ENCODE peak calls at places on chromosomes 16 and 17, in five cellular contexts. F is AG10803, O is kidney epithelial cell, Q is mucosa of descending colon, D is fibroblast of mammary gland. G is an unnamed sample.

GRCh38 chr16:65342231-65342866 is 220.5 kb upstream of the CDH11 start:
- DNase-seq in O (no peak), Q (no peak), D (peak), F (no peak), G (no peak)

GRCh38 chr16:88355093-88355388 is 27.7 kb upstream of the ZNF469 start:
- DNase-seq in Q (peak), F (no peak), D (no peak), O (no peak), G (no peak)

GRCh38 chr17:7548585-7549400 is at the start of gene TNFSF12:
- DNase-seq in F (peak), D (no peak), Q (peak), O (no peak), G (no peak)

GRCh38 chr17:66799839-66800537 is 34.9 kb upstream of the CACNG5 start:
- DNase-seq in Q (no peak), F (no peak), D (no peak), O (no peak), G (no peak)

GRCh38 chr16:14335297-14335696 is 264.2 kb downstream of the MRTFB start:
- DNase-seq in D (no peak), O (no peak), F (no peak), Q (no peak), G (no peak)

GRCh38 chr16:14284930-14285541 is 213.9 kb downstream of the MRTFB start:
- DNase-seq in O (no peak), D (peak), Q (no peak), F (peak), G (no peak)

GRCh38 chr17:52105601-52106000 is 52.9 kb downstream of the CA10 start:
- DNase-seq in D (peak), O (no peak), Q (no peak), F (no peak), G (no peak)

GRCh38 chr17:1110844-1111598 is 68.8 kb downstream of the ABR start:
- DNase-seq in Q (peak), O (peak), F (peak), D (peak), G (peak)

DNA sequence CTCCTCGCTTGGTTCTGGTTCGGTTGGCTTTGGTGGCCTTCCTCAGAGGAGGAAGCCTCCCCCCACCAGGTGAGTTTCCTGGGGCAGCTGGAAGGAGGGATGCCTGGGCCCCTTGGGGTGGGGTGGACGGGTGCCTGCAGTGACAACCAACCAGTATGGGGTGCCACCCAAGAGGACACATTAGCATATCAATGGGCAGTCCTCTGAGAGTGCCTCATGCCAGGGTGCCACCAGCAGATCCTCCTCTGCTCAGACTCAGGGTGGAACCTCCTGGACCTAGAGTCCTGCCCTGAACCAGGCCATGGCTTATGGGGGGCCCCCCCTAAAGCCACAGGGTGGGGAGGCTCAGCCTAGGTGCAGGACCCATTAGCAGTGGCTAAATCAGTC is 2.7 kb downstream of the PPP1R1B start:
- DNase-seq in Q (peak), F (no peak), D (no peak), O (no peak), G (no peak)
- H3K4me3 ChIP-seq in Q (no peak), F (no peak), D (no peak), O (no peak), G (no peak)

GRCh38 chr17:29591737-29592624 is 951 bp upstream of the ANKRD13B start:
- DNase-seq in Q (peak), F (peak), D (peak), O (no peak), G (no peak)

GRCh38 chr17:29594441-29595090 is 1.6 kb downstream of the ANKRD13B start:
- DNase-seq in Q (peak), D (no peak), F (no peak), O (no peak), G (no peak)

GRCh38 chr17:29592850-29593545 is at the start of gene ANKRD13B:
- DNase-seq in Q (peak), D (no peak), O (no peak), F (no peak), G (no peak)

GRCh38 chr17:29595107-29595942 is 2.4 kb downstream of the ANKRD13B start:
- DNase-seq in F (no peak), O (no peak), Q (no peak), D (no peak), G (no peak)

DNA sequence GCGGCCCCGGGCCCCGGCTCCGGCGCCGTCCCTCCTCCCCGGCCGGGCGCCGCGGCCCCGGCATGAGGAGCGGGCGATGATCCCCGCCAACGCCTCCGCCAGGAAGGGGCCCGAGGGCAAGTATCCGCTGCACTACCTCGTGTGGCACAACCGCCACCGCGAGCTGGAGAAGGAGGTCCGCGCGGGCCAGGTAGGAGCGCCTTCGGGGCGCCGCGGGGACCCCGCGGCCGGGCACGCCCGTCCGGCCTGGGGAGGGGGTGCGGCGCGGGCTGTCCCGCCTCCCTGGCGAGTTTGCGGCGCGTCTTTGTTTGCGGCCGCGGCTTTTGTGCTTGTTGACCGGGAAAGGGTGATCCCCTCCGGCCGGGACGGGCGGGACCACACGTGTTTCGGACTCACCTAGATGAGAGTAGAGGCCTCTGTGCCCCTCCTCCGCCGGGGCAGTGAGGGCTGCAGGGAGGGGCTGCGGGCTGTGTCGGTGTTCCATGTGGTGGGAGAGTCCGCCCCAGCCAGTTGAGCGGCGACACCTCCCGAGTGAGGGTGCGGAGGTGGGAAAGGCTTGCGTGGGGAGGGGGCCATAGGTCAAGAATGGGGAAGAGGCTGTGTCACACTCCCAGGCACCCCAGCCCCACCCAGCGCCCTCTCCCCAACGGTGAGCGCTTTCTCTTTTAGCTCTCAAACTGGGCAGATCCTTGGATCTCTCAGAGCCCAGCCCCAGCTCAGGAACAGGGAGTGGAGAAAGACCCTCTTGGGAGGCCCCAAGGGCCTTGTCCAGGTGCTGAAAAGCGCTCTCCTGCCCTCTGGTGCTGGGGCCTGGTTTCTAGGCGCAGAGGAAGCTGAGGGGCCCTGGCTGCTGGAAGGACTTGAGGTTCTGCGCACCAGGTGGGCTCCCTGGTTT is 861 bp downstream of the ANKRD13B start:
- DNase-seq in F (no peak), D (no peak), Q (peak), O (no peak), G (no peak)
- H3K4me3 ChIP-seq in F (peak), D (peak), Q (no peak), O (peak), G (peak)

DNA sequence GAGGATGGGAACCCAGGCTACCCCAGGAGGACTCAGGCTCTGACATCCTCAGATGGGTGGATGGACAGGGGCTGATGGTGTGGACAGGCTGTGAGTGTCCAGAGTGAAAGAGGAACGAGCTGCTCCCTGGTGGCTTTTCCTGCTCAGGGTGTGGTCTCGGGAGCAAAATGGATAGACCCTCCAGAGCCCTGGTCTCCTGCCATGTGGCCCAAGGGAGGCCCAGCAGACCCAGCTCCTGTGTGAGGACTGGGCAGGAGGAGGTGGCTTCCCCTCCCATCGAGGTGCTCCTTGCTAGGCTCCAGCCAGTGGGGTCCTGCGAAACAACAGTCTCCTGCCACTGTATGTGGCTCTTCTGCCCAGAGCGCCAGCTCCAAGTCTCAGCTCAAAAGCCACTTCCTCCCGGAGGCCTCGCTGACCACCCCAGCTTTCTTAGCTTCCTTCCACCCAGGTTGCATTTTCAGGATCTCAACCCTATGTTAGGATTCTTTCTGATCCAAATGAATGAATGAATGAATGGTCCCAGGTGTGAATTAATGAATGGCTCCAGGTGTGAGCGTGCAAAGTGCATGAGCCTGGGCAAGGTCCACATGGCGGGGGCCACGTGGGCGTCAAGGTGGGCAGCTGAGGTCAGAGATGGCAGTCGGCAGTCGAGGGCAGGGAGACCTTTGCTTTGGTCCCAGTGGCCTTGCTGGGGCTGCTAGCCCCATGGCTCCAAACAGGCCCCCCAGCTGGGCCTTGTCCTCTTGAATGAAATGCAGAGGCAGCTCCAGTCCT is 120.3 kb upstream of the CIBAR2 start:
- DNase-seq in F (no peak), D (no peak), O (no peak), Q (no peak), G (no peak)
- H3K4me3 ChIP-seq in F (no peak), D (no peak), O (no peak), Q (no peak), G (no peak)

DNA sequence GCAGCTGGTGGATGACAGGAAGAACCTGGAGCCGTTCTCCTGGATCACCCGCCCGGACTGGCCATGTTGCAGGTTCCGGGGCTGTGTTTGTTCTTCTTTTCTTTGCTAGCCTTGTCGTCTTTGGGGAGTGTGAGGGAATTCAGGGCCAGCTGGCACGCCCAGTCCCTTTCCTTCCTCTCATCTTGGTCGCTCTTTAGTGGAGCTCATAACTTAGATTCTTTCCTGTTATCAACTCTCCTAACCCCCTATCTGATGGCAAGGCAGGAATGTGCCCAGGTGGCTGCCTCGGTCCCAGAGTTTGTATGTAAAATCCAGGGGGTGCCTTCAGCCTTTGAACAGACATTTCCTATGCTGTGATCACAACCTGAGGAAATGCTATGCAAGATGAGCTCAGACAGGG is 28.8 kb upstream of the IRF8 start:
- DNase-seq in D (no peak), O (no peak), F (no peak), Q (no peak), G (no peak)
- H3K4me3 ChIP-seq in D (no peak), O (no peak), F (no peak), Q (no peak), G (no peak)

GRCh38 chr17:15341966-15342365 is 569 bp upstream of the TEKT3 start:
- DNase-seq in O (no peak), Q (no peak), F (no peak), D (no peak), G (no peak)
- H3K4me3 ChIP-seq in O (peak), Q (no peak), F (no peak), D (peak), G (no peak)

GRCh38 chr16:87032554-87032953 is 284.6 kb downstream of the C16orf95 start:
- DNase-seq in D (no peak), O (no peak), F (no peak), Q (no peak), G (no peak)

GRCh38 chr16:87033541-87034300 is 283.5 kb downstream of the C16orf95 start:
- DNase-seq in D (no peak), Q (no peak), F (no peak), O (no peak), G (no peak)

GRCh38 chr16:87034317-87034716 is 282.9 kb downstream of the C16orf95 start:
- DNase-seq in F (no peak), Q (no peak), O (no peak), D (no peak), G (no peak)

GRCh38 chr16:87035053-87035452 is 282.1 kb downstream of the C16orf95 start:
- DNase-seq in D (no peak), O (no peak), Q (no peak), F (no peak), G (no peak)

GRCh38 chr16:87033021-87033471 is 284.1 kb downstream of the C16orf95 start:
- DNase-seq in F (no peak), Q (no peak), O (no peak), D (no peak), G (no peak)
- H3K4me3 ChIP-seq in F (no peak), Q (no peak), O (no peak), D (no peak), G (no peak)

GRCh38 chr16:75644240-75645012 is 3.0 kb downstream of the KARS1 start:
- DNase-seq in D (no peak), O (no peak), F (no peak), Q (no peak), G (no peak)
- H3K4me3 ChIP-seq in D (no peak), O (no peak), F (no peak), Q (no peak), G (no peak)

DNA sequence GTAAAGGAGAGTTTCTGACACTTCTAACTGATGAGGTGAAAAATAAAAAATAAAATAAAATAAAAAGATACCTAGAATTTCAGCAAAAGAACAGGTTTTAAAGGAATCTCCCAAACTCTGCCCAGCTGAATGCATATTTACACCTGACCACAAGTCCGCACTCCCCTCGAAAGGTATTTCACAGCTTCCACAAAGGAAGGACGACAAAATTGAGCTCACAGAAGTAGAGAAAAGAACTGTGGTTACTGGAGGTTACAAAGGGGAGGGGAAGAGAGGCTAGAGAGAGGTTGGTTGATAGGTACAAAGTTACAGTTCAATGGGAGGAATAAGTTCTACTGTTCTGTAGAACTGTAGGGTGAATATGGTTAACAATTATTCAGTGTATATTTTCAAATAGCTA is 5.0 kb downstream of the LITAF start:
- DNase-seq in D (no peak), F (no peak), Q (no peak), O (no peak), G (no peak)
- H3K4me3 ChIP-seq in D (no peak), F (no peak), Q (no peak), O (no peak), G (no peak)